ENCODE peak calls at places on chromosomes 16 and 17, in nine cellular contexts. A is hepatocyte, T is GM23248, P is neural progenitor cell, K is HCT116, O is SK-N-SH, I is MM.1S, U is PC-3, Z is GM23338. V is an unnamed sample. For H3K36me3, the result is how much of the 10 kb centered on the place peaks cover.

GRCh38 chr16:66272461-66272860 is 94.0 kb upstream of the CDH5 start:
- DNase-seq in A (no peak), T (no peak), P (no peak), K (no peak), O (no peak), I (no peak), U (no peak), Z (no peak), V (no peak)

GRCh38 chr17:42122371-42123303 is at the start of gene HSPB9:
- DNase-seq in A (peak), T (no peak), P (peak), K (no peak), O (no peak), I (no peak), U (no peak), Z (peak), V (no peak)

GRCh38 chr17:46044286-46044928 is 45.4 kb downstream of the STH start:
- DNase-seq in A (peak), T (peak), P (peak), K (peak), O (peak), I (peak), U (peak), Z (peak), V (peak)

GRCh38 chr17:68657166-68657940 is 56.2 kb upstream of the FAM20A start:
- DNase-seq in A (no peak), T (peak), P (no peak), K (no peak), O (no peak), I (no peak), U (no peak), Z (no peak), V (no peak)

GRCh38 chr16:11793840-11794239 is 3.2 kb downstream of the ZC3H7A start:
- DNase-seq in A (peak), T (peak), P (no peak), K (no peak), O (no peak), I (no peak), U (no peak), Z (no peak), V (no peak)

GRCh38 chr16:54503011-54503410 is 216.4 kb upstream of the IRX3 start:
- DNase-seq in A (no peak), T (peak), P (no peak), K (no peak), O (no peak), I (no peak), U (no peak), Z (no peak), V (no peak)

GRCh38 chr16:56930516-56931252 is 1.3 kb upstream of the HERPUD1 start:
- DNase-seq in A (no peak), T (no peak), P (peak), K (no peak), O (no peak), I (peak), U (no peak), Z (peak), V (peak)

GRCh38 chr16:75218256-75219076 is at the start of gene CTRB1:
- DNase-seq in A (peak), T (no peak), P (no peak), K (no peak), O (peak), I (no peak), U (no peak), Z (no peak), V (no peak)

GRCh38 chr17:67493811-67494210 is 116.7 kb downstream of the PITPNC1 start:
- DNase-seq in A (no peak), T (no peak), P (no peak), K (no peak), O (no peak), I (no peak), U (no peak), Z (no peak), V (no peak)

GRCh38 chr17:62804822-62805221 is 3.3 kb downstream of the MARCHF10 start:
- DNase-seq in A (peak), T (peak), P (no peak), K (no peak), O (no peak), I (no peak), U (no peak), Z (no peak), V (no peak)

GRCh38 chr17:40596261-40596919 is 31.1 kb upstream of the CCR7 start:
- DNase-seq in A (no peak), T (no peak), P (no peak), K (peak), O (peak), I (no peak), U (no peak), Z (peak), V (peak)

GRCh38 chr16:83066881-83067280 is 440.1 kb downstream of the CDH13 start:
- DNase-seq in A (no peak), T (no peak), P (no peak), K (no peak), O (no peak), I (no peak), U (no peak), Z (no peak), V (no peak)

GRCh38 chr16:86202267-86202666 is 303.3 kb downstream of the IRF8 start:
- DNase-seq in A (no peak), T (no peak), P (no peak), K (no peak), O (no peak), I (no peak), U (no peak), Z (no peak), V (no peak)

GRCh38 chr16:86200722-86201121 is 301.8 kb downstream of the IRF8 start:
- DNase-seq in A (no peak), T (no peak), P (no peak), K (no peak), O (no peak), I (no peak), U (no peak), Z (no peak), V (no peak)

GRCh38 chr16:86202760-86203426 is 303.9 kb downstream of the IRF8 start:
- DNase-seq in A (no peak), T (no peak), P (no peak), K (no peak), O (no peak), I (no peak), U (no peak), Z (no peak), V (no peak)

GRCh38 chr16:86199871-86200700 is 301.1 kb downstream of the IRF8 start:
- DNase-seq in A (peak), T (no peak), P (no peak), K (no peak), O (no peak), I (no peak), U (no peak), Z (no peak), V (no peak)

DNA sequence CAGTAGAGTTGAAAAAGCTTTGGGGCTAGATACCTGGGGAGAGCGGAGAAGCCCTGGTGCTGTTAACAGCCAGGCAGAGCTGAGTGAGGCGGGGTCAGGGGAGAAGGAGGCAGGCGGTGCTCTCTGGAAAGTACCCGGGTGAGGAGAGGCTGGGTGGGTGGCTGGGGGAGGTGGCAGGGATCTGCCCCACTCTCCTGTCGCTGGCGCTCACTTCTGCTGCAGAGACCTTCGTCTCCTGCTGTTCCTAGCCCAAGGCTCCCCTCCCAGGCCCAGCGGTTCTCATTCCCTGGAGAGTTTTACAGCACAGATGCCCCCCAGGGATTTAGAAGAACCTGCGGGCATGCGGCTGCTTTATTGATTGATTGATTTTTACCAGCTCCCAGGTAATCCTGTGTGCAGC is 302.8 kb downstream of the IRF8 start:
- DNase-seq in A (no peak), T (no peak), P (no peak), K (no peak), O (no peak), I (no peak), U (no peak), Z (no peak), V (no peak)
- H3K36me3 ChIP-seq in A (under half), T (under half), P (under half), K (under half), O (under half), I (under half), U (under half), Z (under half), V (under half)

DNA sequence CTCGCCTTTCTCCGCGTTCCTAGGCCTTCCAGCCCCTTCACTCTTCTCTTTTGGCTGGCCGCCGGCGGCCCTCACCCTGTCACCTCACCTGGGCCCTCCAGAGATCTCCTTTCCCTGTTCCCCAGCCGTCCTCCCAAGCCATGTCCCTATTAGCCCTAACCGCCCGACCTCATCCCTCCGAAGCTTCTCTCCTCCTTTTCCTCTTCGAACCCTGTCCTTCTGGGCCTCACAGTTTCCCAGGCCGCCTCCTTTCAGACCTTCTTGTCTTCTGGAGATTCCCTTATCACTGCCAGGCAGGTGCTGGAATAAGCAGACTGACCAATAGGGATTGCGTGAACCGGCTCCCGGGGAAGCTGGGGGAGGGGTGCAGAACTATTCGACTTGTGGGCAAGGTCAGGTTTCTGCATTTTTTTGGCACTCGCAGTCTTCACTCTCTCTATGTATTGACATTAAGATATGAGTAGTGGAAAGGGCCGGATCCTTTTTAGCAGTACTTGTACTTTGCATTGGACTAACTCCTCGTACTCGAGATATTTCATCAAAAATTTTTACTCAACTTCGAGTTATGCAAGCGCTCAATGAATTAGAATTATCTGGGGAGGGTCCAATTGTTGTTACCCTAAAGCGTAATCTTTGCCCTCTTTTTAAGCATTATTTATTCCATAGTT is 689 bp downstream of the RHOT1 start:
- DNase-seq in A (peak), T (peak), P (peak), K (peak), O (peak), I (peak), U (peak), Z (peak), V (peak)
- TF ChIP-seq EZH2phosphoT487 in A (no peak), T (no peak), P (no peak), K (no peak), O (no peak), I (no peak), U (no peak), Z (no peak), V (no peak)

GRCh38 chr16:80230328-80231117 is 310.3 kb upstream of the DYNLRB2 start:
- DNase-seq in A (no peak), T (peak), P (no peak), K (no peak), O (no peak), I (no peak), U (no peak), Z (no peak), V (no peak)
- H3K4me2 ChIP-seq in A (no peak), T (no peak), P (no peak), K (no peak), O (no peak), I (no peak), U (no peak), Z (no peak), V (no peak)

DNA sequence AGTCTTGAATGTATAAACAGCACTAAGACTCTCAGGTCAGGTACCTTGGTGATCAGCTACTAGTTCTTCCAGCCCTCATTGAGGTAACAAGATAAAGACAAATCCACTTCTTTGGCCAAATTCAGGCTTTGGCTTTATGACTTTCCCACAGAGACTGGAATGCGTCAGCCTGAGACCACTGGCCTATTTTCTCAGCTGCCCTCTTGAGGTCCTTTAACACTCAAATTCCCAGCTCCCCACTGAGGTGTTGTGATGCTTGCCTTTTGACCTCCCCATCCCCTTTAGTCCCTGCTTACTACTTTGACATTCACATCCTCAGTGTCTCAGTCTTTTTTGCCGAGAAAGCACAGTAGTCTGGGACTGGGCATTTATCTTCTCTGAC is 10.6 kb downstream of the TNFAIP1 start:
- DNase-seq in A (no peak), T (no peak), P (peak), K (no peak), O (no peak), I (no peak), U (no peak), Z (peak), V (no peak)
- H3K36me3 ChIP-seq in A (under half), T (under half), P (under half), K (under half), O (half or more), I (under half), U (under half), Z (under half), V (half or more)

GRCh38 chr16:84976644-84977400 is 34.5 kb downstream of the ZDHHC7 start:
- DNase-seq in A (peak), T (no peak), P (no peak), K (no peak), O (no peak), I (no peak), U (no peak), Z (no peak), V (no peak)
- TF ChIP-seq EZH2phosphoT487 in A (no peak), T (no peak), P (no peak), K (no peak), O (no peak), I (no peak), U (no peak), Z (no peak), V (no peak)

GRCh38 chr16:89319628-89319882 is 102.1 kb downstream of the ZNF778 start:
- DNase-seq in A (no peak), T (no peak), P (no peak), K (no peak), O (no peak), I (no peak), U (no peak), Z (no peak), V (no peak)

GRCh38 chr16:89317729-89318429 is 100.4 kb downstream of the ZNF778 start:
- DNase-seq in A (no peak), T (no peak), P (no peak), K (no peak), O (no peak), I (no peak), U (no peak), Z (no peak), V (no peak)

GRCh38 chr16:89318871-89319627 is 101.5 kb downstream of the ZNF778 start:
- DNase-seq in A (no peak), T (no peak), P (no peak), K (no peak), O (no peak), I (no peak), U (no peak), Z (no peak), V (no peak)

GRCh38 chr16:89317101-89317671 is 99.7 kb downstream of the ZNF778 start:
- DNase-seq in A (no peak), T (no peak), P (no peak), K (no peak), O (no peak), I (no peak), U (no peak), Z (no peak), V (no peak)

GRCh38 chr16:89318430-89318758 is 100.9 kb downstream of the ZNF778 start:
- DNase-seq in A (no peak), T (no peak), P (no peak), K (no peak), O (no peak), I (no peak), U (no peak), Z (no peak), V (no peak)
- H3K4me2 ChIP-seq in A (no peak), T (peak), P (no peak), K (peak), O (no peak), I (no peak), U (peak), Z (no peak), V (no peak)

GRCh38 chr17:49450181-49450580 is 35.5 kb upstream of the PHB1 start:
- DNase-seq in A (no peak), T (no peak), P (no peak), K (no peak), O (no peak), I (no peak), U (no peak), Z (no peak), V (no peak)
- H3K36me3 ChIP-seq in A (under half), T (under half), P (under half), K (under half), O (under half), I (under half), U (under half), Z (under half), V (under half)

GRCh38 chr17:80025140-80025539 is 10.5 kb downstream of the TBC1D16 start:
- DNase-seq in A (peak), T (no peak), P (peak), K (no peak), O (peak), I (no peak), U (no peak), Z (peak), V (no peak)
- TF ChIP-seq EZH2phosphoT487 in A (no peak), T (no peak), P (no peak), K (no peak), O (no peak), I (no peak), U (no peak), Z (no peak), V (no peak)

DNA sequence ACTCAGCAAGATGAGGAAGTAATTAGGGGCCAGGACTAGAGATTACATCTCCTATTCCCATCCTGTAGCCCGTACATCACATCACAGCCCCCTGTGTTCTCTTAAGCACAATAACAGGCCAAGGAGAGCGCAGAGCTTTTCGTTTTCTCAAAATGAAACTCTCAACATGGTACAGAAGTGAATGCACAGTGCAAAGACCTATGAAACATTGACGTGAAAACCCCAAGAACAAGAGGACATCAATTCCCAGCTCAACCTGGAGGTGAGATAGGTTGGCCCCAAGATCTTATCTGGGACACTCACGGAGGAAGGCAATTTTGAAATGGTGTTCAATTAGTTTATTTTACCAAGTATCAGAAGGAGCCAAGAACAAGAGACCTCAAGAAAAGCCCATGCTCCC is 9.0 kb downstream of the PIK3R5 start:
- DNase-seq in A (no peak), T (no peak), P (no peak), K (no peak), O (no peak), I (no peak), U (no peak), Z (no peak), V (no peak)
- H3K4me2 ChIP-seq in A (no peak), T (no peak), P (no peak), K (no peak), O (no peak), I (no peak), U (no peak), Z (no peak), V (no peak)

DNA sequence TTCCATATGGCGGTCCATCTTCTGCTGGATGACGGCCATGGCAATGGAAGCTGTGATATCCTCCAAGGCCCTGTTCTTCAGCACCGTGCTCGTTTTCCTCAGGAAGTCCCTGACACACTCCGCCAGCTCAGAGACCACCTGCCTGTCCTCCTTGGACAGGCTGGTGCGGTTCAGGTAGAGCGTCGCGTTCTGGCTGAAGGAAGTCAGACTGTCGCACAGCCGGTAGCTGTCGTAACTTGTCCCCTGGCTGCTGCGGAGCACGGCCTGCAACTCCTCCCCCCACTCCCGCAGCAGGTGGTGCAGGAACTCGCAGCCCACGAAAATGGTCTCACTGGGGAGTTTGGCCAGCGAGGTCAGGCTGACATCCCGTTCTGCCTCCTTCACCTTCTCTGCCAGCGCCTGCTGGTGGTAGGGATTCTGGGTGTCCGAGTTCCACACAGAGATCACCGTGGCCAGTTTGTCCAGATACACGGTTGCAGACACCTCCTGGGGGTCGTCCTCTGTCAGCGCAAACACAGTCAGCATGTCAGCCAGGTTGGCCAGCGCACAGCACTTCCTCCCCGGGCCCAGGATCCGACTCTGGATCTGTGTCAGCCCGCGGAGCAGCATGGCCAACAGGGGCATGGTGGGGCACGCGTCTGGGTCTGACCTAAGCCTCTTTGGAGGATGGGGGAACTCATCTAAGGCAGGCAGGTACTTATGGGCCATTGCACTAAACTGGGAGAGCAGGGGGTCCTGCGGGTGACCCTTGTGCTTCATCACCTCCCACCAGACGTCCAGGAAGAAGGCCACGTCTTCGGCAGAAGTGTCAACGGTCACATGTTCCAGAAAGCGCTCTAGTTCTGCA is 5.1 kb downstream of the GEMIN4 start:
- DNase-seq in A (no peak), T (no peak), P (no peak), K (no peak), O (no peak), I (no peak), U (no peak), Z (no peak), V (no peak)
- H3K36me3 ChIP-seq in A (under half), T (under half), P (under half), K (under half), O (under half), I (under half), U (under half), Z (under half), V (half or more)